ENCODE peak calls at places on chromosomes 2 and 18, in seven cellular contexts. Q is H1, I is GM12878, K is HCT116, T is K562, F is SK-N-SH, E is HepG2. N is an unnamed sample. For H3K4me1, the result is how much of the 10 kb centered on the place peaks cover.

GRCh38 chr2:42902939-42903709 is 110.7 kb upstream of the HAAO start:
- DNase-seq in F (no peak), T (no peak), I (no peak), Q (no peak), K (no peak), E (no peak), N (no peak)

GRCh38 chr2:231467613-231468525 is 3.6 kb upstream of the NCL start:
- DNase-seq in F (no peak), K (no peak), Q (no peak), I (no peak), E (no peak), T (no peak), N (no peak)

GRCh38 chr18:47484068-47484467 is 232.6 kb upstream of the SKOR2 start:
- DNase-seq in I (no peak), F (no peak), T (no peak), E (no peak), K (no peak), Q (no peak), N (no peak)

GRCh38 chr2:238339814-238340213 is 19.5 kb downstream of the TRAF3IP1 start:
- DNase-seq in Q (no peak), E (peak), K (no peak), F (peak), T (no peak), I (no peak), N (no peak)

GRCh38 chr18:13216732-13217465 is 1.7 kb upstream of the LDLRAD4 start:
- DNase-seq in E (no peak), K (no peak), T (peak), F (peak), Q (no peak), I (no peak), N (no peak)

GRCh38 chr18:6336239-6336638 is 78.5 kb downstream of the L3MBTL4 start:
- DNase-seq in T (no peak), I (no peak), Q (no peak), K (no peak), F (no peak), E (no peak), N (no peak)

GRCh38 chr2:161423351-161424178 is 7.5 kb downstream of the TBR1 start:
- DNase-seq in T (no peak), K (no peak), F (peak), I (no peak), Q (no peak), E (no peak), N (no peak)

GRCh38 chr2:232363784-232364615 is 14.6 kb upstream of the ALPP start:
- DNase-seq in T (no peak), E (no peak), K (no peak), Q (no peak), I (peak), F (no peak), N (no peak)

GRCh38 chr18:79781331-79781941 is 16.3 kb upstream of the KCNG2 start:
- DNase-seq in T (no peak), E (peak), I (no peak), F (peak), K (no peak), Q (no peak), N (no peak)

GRCh38 chr2:20624884-20625485 is 25.9 kb downstream of the HS1BP3 start:
- DNase-seq in T (no peak), Q (no peak), F (peak), K (no peak), E (no peak), I (no peak), N (no peak)

GRCh38 chr2:8692783-8693768 is 11.2 kb downstream of the ID2 start:
- DNase-seq in E (peak), Q (no peak), I (no peak), T (peak), F (peak), K (no peak), N (no peak)

GRCh38 chr2:233919938-233920337 is 2.8 kb downstream of the TRPM8 start:
- DNase-seq in Q (no peak), K (no peak), E (no peak), F (no peak), I (no peak), T (no peak), N (peak)

GRCh38 chr18:38695559-38696270 is 1130.1 kb upstream of the CELF4 start:
- DNase-seq in Q (no peak), I (no peak), T (no peak), F (no peak), E (no peak), K (no peak), N (no peak)

GRCh38 chr18:63749489-63749888 is 25.7 kb upstream of the SERPINB7 start:
- DNase-seq in Q (no peak), I (no peak), E (no peak), K (no peak), F (no peak), T (no peak), N (no peak)

GRCh38 chr2:13106302-13106701 is 389.6 kb downstream of the TRIB2 start:
- DNase-seq in E (no peak), T (no peak), F (no peak), K (no peak), Q (no peak), I (no peak), N (no peak)

GRCh38 chr2:164606557-164606956 is 14.7 kb downstream of the GRB14 start:
- DNase-seq in T (no peak), F (no peak), I (no peak), Q (no peak), E (no peak), K (no peak), N (no peak)

GRCh38 chr2:71457123-71457958 is 4.0 kb downstream of the DYSF start:
- DNase-seq in T (peak), Q (no peak), K (no peak), E (no peak), I (no peak), F (no peak), N (no peak)

GRCh38 chr2:126886201-126886905 is 12.3 kb upstream of the TEX51 start:
- DNase-seq in E (peak), K (peak), I (no peak), F (no peak), Q (peak), T (peak), N (peak)

GRCh38 chr18:26497881-26498280 is 50.5 kb downstream of the KCTD1 start:
- DNase-seq in E (no peak), I (no peak), Q (no peak), F (no peak), K (no peak), T (no peak), N (no peak)

GRCh38 chr2:230890696-230891095 is 26.0 kb downstream of the ITM2C start:
- DNase-seq in E (no peak), T (no peak), I (no peak), F (no peak), K (no peak), Q (no peak), N (no peak)

GRCh38 chr2:46098606-46099005 is 198.6 kb upstream of the EPAS1 start:
- DNase-seq in T (no peak), K (no peak), I (no peak), E (peak), Q (no peak), F (no peak), N (no peak)

GRCh38 chr18:75088622-75089211 is 120.2 kb downstream of the PTGR3 start:
- DNase-seq in F (no peak), I (no peak), K (no peak), E (no peak), T (no peak), Q (no peak), N (no peak)

GRCh38 chr2:170713280-170714155 is 1.6 kb upstream of the SP5 start:
- DNase-seq in K (no peak), I (no peak), E (peak), T (no peak), F (peak), Q (no peak), N (no peak)

GRCh38 chr2:178917555-178917954 is 110.3 kb upstream of the TTN start:
- DNase-seq in E (no peak), K (no peak), I (no peak), T (no peak), F (no peak), Q (no peak), N (no peak)

GRCh38 chr2:18473241-18473841 is 87.1 kb downstream of the RDH14 start:
- DNase-seq in I (no peak), E (no peak), T (no peak), Q (no peak), K (no peak), F (no peak), N (no peak)

GRCh38 chr2:224417361-224417729 is 15.4 kb upstream of the FAM124B start:
- DNase-seq in F (no peak), K (no peak), E (peak), I (no peak), T (no peak), Q (no peak), N (no peak)

GRCh38 chr2:68561372-68561771 is 82.0 kb upstream of the PROKR1 start:
- DNase-seq in K (no peak), E (no peak), I (no peak), Q (no peak), F (no peak), T (no peak), N (no peak)

GRCh38 chr18:23280844-23281243 is 145.6 kb downstream of the CABLES1 start:
- DNase-seq in Q (no peak), I (no peak), E (no peak), F (no peak), T (no peak), K (no peak), N (no peak)

GRCh38 chr2:238528953-238529781 is 102.4 kb downstream of the ASB1 start:
- DNase-seq in F (no peak), E (peak), Q (no peak), I (no peak), K (no peak), T (no peak), N (peak)

GRCh38 chr2:2788076-2788475 is 457.0 kb upstream of the MYT1L start:
- DNase-seq in T (no peak), Q (peak), K (no peak), E (no peak), F (no peak), I (no peak), N (no peak)

GRCh38 chr2:210502997-210503621 is 26.6 kb upstream of the LANCL1 start:
- DNase-seq in K (peak), E (peak), Q (peak), F (peak), T (peak), I (no peak), N (peak)

GRCh38 chr2:38598991-38599295 is 3.8 kb downstream of the HNRNPLL start:
- DNase-seq in K (no peak), T (no peak), E (peak), I (no peak), F (no peak), Q (no peak), N (no peak)
- H3K27ac ChIP-seq in K (no peak), T (peak), E (peak), I (no peak), F (no peak), Q (no peak), N (peak)

GRCh38 chr2:63013448-63013847 is 37.2 kb upstream of the OTX1 start:
- DNase-seq in I (no peak), T (no peak), E (no peak), Q (no peak), F (no peak), K (no peak), N (no peak)
- H3K4me1 ChIP-seq in I (under half), T (under half), E (under half), Q (under half), F (under half), K (under half), N (under half)

GRCh38 chr2:131058905-131059304 is 34.4 kb downstream of the FAM168B start:
- DNase-seq in T (no peak), I (no peak), E (no peak), F (no peak), K (no peak), Q (no peak), N (no peak)

GRCh38 chr2:131058214-131058613 is 35.0 kb downstream of the FAM168B start:
- DNase-seq in I (no peak), E (no peak), F (no peak), T (no peak), Q (no peak), K (no peak), N (no peak)

GRCh38 chr2:131055169-131056065 is 37.8 kb downstream of the FAM168B start:
- DNase-seq in T (no peak), F (no peak), K (no peak), I (no peak), E (no peak), Q (no peak), N (no peak)

GRCh38 chr2:131054488-131054887 is 38.8 kb downstream of the FAM168B start:
- DNase-seq in T (no peak), E (no peak), I (no peak), K (no peak), F (no peak), Q (no peak), N (no peak)

GRCh38 chr2:131056204-131056975 is 36.9 kb downstream of the FAM168B start:
- DNase-seq in E (no peak), Q (no peak), F (no peak), T (no peak), I (no peak), K (no peak), N (no peak)
- TF ChIP-seq SIN3A in E (no peak), Q (no peak), F (no peak), T (no peak), I (no peak), K (no peak), N (no peak)

DNA sequence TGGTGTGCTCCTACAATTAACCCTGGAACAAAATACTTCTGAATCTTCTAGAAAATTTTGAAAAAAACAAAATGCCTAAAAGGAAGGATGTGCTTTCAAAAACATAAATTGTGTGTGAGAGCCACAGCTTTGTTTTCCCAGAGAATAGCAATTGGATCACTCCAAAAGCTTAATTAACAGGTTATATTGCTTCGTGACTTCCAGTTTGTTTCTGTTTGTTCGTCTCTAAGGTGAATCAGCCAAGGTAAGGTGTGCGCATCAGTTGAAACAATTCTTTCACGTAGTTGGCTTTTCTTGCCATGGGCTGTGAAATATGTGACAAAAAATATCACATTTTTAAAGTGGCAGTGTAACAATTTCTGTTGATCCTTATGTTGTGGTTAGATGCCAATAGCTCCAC is 90.3 kb upstream of the BARD1 start:
- DNase-seq in F (no peak), E (no peak), I (no peak), T (no peak), Q (no peak), K (no peak), N (no peak)
- H3K27ac ChIP-seq in F (no peak), E (no peak), I (no peak), T (no peak), Q (no peak), K (no peak), N (no peak)